ENCODE peak calls at places on chromosomes 16 and 17, in nine cellular contexts. A, R, M, V, W, K, U, E and F are unnamed samples.

GRCh38 chr16:9090101-9090959 is 1.1 kb upstream of the HAPSTR1 start:
- DNase-seq in K (no peak), V (no peak), M (peak; percentile 70), A (peak; percentile 10), E (peak; percentile 57), R (no peak), W (no peak), U (peak; percentile 59), F (peak; percentile 63)

GRCh38 chr17:57442401-57442823 is 186.1 kb downstream of the MSI2 start:
- DNase-seq in M (no peak), V (no peak), K (no peak), A (no peak), W (peak; percentile 91), E (no peak), R (no peak), U (no peak), F (no peak)

GRCh38 chr16:23847938-23848337 is 12.2 kb downstream of the PRKCB start:
- DNase-seq in V (peak; percentile 44), U (no peak), R (no peak), E (no peak), M (no peak), W (no peak), A (peak; percentile 13), K (peak; percentile 52), F (no peak)

GRCh38 chr16:48608871-48609452 is 1.0 kb downstream of the N4BP1 start:
- DNase-seq in W (no peak), V (no peak), A (no peak), M (peak; percentile 61), R (peak; percentile 21), E (no peak), K (no peak), U (no peak), F (no peak)

GRCh38 chr16:26598061-26598460 is 468.7 kb upstream of the C16orf82 start:
- DNase-seq in W (no peak), U (no peak), M (peak; percentile 90), K (peak; percentile 62), V (peak; percentile 6), A (no peak), R (no peak), E (no peak), F (no peak)

GRCh38 chr17:418421-418751 is 65.8 kb upstream of the RPH3AL start:
- DNase-seq in R (no peak), M (no peak), U (no peak), V (peak; percentile 49), K (peak; percentile 62), E (no peak), A (no peak), W (no peak), F (no peak)

GRCh38 chr16:24098896-24099295 is 157.2 kb upstream of the CACNG3 start:
- DNase-seq in E (no peak), A (no peak), V (no peak), M (no peak), W (no peak), U (no peak), K (no peak), R (no peak), F (no peak)

GRCh38 chr16:17448640-17449638 is 21.8 kb downstream of the XYLT1 start:
- DNase-seq in E (no peak), M (no peak), V (peak; percentile 40), W (no peak), K (peak; percentile 48), U (no peak), R (no peak), A (peak; percentile 10), F (no peak)

GRCh38 chr17:10875984-10876555 is 38.2 kb upstream of the PIRT start:
- DNase-seq in M (peak; percentile 71), A (no peak), V (peak; percentile 59), W (peak; percentile 17), E (peak; percentile 59), R (peak; percentile 10), K (peak; percentile 2), U (peak; percentile 61), F (no peak)

GRCh38 chr17:57732062-57732461 is 13.0 kb downstream of the CCDC182 start:
- DNase-seq in E (peak; percentile 71), R (no peak), W (no peak), A (no peak), K (no peak), M (no peak), V (no peak), U (no peak), F (no peak)

GRCh38 chr17:37488607-37489196 is 989 bp upstream of the DUSP14 start:
- DNase-seq in K (peak; percentile 42), V (peak; percentile 74), R (peak; percentile 95), U (peak; percentile 44), E (peak; percentile 92), A (peak; percentile 10), W (peak; percentile 97), M (peak; percentile 93), F (peak; percentile 87)

GRCh38 chr17:77628035-77628434 is 330.5 kb upstream of the TNRC6C start:
- DNase-seq in E (no peak), K (no peak), U (no peak), R (no peak), A (no peak), W (no peak), V (peak; percentile 74), M (no peak), F (no peak)

GRCh38 chr16:69270831-69271230 is 40.3 kb upstream of the VPS4A start:
- DNase-seq in W (peak; percentile 31), K (no peak), M (no peak), R (no peak), V (no peak), A (no peak), E (no peak), U (no peak), F (no peak)

GRCh38 chr17:81119223-81120148 is 45.8 kb upstream of the PVALEF start:
- DNase-seq in A (peak; percentile 73), E (peak; percentile 92), K (peak; percentile 82), V (peak; percentile 58), M (peak; percentile 98), W (peak; percentile 92), U (peak; percentile 80), R (peak; percentile 84), F (peak; percentile 63)

GRCh38 chr16:54489225-54489781 is 202.7 kb upstream of the IRX3 start:
- DNase-seq in R (no peak), V (no peak), A (no peak), W (no peak), M (no peak), K (no peak), U (no peak), E (no peak), F (no peak)

GRCh38 chr17:72465191-72466024 is 344.6 kb downstream of the SOX9 start:
- DNase-seq in M (peak; percentile 81), K (no peak), E (peak; percentile 21), W (peak; percentile 97), V (peak; percentile 49), R (peak; percentile 69), U (no peak), A (no peak), F (no peak)

GRCh38 chr17:29569245-29569950 is 897 bp downstream of the TP53I13 start:
- DNase-seq in M (peak; percentile 38), U (no peak), R (peak; percentile 29), K (no peak), W (peak; percentile 35), A (no peak), E (peak; percentile 18), V (no peak), F (peak; percentile 59)

DNA sequence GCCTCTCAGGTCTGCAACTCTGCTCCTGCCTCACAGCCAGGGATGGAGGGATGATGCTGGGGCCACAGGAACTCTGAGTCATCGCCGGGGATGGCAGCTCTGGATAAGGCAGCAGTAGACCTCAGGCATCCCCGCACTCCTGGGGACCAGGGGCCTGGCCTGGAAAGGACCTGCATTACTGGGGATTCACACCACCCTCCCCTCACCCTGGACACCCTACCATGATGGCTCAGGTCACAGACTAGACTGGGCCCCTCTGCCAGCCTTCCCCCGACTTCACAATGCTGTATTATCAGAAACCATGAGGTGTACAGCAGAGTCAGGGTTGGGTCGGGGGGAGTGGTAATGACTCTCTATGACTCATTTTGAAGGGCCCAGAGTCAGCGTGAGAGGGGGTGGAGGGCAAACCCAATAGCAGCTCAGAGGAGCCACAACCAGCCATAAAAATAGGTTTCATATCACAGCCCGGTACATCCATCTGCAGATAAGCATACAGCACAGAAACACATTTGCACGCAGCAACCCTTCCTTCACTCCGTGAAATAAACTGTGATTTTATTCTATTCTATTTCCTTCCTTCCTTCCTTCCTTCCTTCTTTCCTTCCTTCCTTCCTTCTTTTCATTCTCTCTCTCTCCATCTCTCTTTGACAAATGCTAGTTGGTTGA is 28.8 kb downstream of the DYNLRB2 start:
- DNase-seq in E (no peak), U (no peak), V (no peak), A (no peak), W (peak; percentile 46), K (peak; percentile 17), M (no peak), R (peak; percentile 5), F (no peak)
- H3K4me3 ChIP-seq in E (no peak overlapping the region), U (no peak overlapping the region), V (no peak overlapping the region), A (no peak overlapping the region), W (no peak overlapping the region), K (no peak overlapping the region), M (no peak overlapping the region), R (no peak overlapping the region), F (no peak overlapping the region)

DNA sequence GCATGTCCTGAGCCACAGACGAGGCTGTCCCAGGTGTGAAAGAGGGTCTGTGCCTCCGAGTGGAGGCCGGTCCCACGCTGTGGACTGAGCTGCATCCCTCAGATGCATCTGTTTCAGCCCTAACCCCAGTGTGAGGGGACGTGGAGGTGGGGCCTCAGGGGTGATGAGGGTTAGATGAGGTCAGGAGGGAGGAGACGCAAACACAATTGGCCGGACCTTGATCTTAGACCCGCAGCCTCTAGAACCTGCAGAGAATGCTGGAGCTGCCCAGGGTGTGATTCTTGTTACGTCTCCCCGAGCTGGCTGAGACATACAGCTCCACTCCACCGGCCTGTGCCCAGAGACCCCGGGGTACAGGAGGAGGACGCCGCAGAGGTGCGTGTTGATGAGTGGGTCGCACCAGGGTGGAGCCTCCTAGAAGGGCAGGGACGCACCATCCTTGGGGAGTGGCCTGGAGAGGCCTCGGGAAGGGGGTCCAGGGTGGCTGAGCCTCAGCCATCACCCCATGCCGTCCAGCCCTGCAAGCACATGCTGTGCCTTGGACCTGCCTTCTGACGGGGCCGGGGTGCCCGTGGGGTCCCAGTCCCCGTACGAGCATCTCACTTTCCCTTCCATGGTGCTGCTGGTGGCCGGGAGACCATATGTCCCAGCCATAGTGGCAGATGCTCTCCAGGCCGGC is 16.6 kb upstream of the C1QTNF8 start:
- DNase-seq in M (no peak), K (no peak), R (no peak), W (no peak), U (no peak), A (no peak), V (no peak), E (no peak), F (no peak)
- H3K4me3 ChIP-seq in M (no peak overlapping the region), K (no peak overlapping the region), R (no peak overlapping the region), W (no peak overlapping the region), U (no peak overlapping the region), A (no peak overlapping the region), V (no peak overlapping the region), E (no peak overlapping the region), F (no peak overlapping the region)

GRCh38 chr17:42673266-42673884 is 3.4 kb downstream of the PLEKHH3 start:
- DNase-seq in A (no peak), U (no peak), R (no peak), V (peak; percentile 12), M (no peak), W (no peak), E (no peak), K (no peak), F (no peak)
- H3K4me3 ChIP-seq in A (no peak overlapping the region), U (no peak overlapping the region), R (peak overlapping the region; percentile 91), V (no peak overlapping the region), M (no peak overlapping the region), W (no peak overlapping the region), E (peak overlapping the region; percentile 95), K (no peak overlapping the region), F (peak overlapping the region; percentile 25)

GRCh38 chr16:73020409-73020884 is 27.5 kb downstream of the ZFHX3 start:
- DNase-seq in K (no peak), E (peak; percentile 80), W (peak; percentile 92), V (peak; percentile 40), U (no peak), A (no peak), R (peak; percentile 92), M (no peak), F (peak; percentile 89)
- H3K4me3 ChIP-seq in K (no peak overlapping the region), E (no peak overlapping the region), W (no peak overlapping the region), V (no peak overlapping the region), U (no peak overlapping the region), A (no peak overlapping the region), R (no peak overlapping the region), M (no peak overlapping the region), F (no peak overlapping the region)